ENCODE peak calls at places on chromosomes 13 and 19, in five cellular contexts. Y, B, T, S and M are unnamed samples. For H3K79me2 and H3K9me2, the result is how much of the 10 kb centered on the place peaks cover.

GRCh38 chr19:2180881-2181617 is 17.3 kb downstream of the DOT1L start:
- DNase-seq in Y (no peak), B (no peak), T (no peak), S (no peak), M (no peak)

GRCh38 chr19:38862321-38863059 is 12.7 kb upstream of the HNRNPL start:
- DNase-seq in Y (peak), B (no peak), T (peak), S (peak), M (peak)

GRCh38 chr19:33390120-33390907 is 16.8 kb downstream of the CEBPG start:
- DNase-seq in Y (no peak), B (no peak), T (no peak), S (peak), M (no peak)

GRCh38 chr13:90800082-90800746 is 547.3 kb upstream of the MIR17HG start:
- DNase-seq in Y (peak), B (no peak), T (no peak), S (peak), M (no peak)

GRCh38 chr13:90246946-90247345 is 1100.5 kb upstream of the MIR17HG start:
- DNase-seq in Y (no peak), B (no peak), T (no peak), S (no peak), M (no peak)

GRCh38 chr19:49896863-49897621 is at the start of gene IL4I1:
- DNase-seq in Y (no peak), B (no peak), T (no peak), S (no peak), M (peak)

GRCh38 chr13:75790198-75790970 is 154.3 kb downstream of the LMO7 start:
- DNase-seq in Y (no peak), B (no peak), T (no peak), S (no peak), M (no peak)

GRCh38 chr13:79794936-79795335 is 314.0 kb downstream of the NDFIP2 start:
- DNase-seq in Y (no peak), B (no peak), T (no peak), S (no peak), M (no peak)

DNA sequence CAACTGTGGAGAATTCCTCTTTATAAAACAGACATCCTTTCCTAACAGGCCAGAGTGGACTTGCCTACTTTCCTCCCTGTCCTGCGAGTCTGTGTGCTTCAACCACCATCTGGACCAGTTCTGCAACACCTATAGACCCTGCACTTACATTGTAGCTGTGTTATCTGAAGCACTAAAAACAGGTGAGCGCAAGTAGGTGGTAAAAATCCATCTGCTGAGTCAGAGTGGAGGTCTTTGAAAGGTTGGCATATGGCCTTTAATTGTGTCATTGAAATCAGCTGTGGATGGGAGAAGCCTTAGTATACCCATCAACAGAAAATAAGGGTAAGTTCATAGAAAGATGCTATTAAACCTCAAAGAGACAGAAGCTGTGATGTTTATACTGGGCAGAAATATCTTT is 7.6 kb upstream of the NALCN start:
- DNase-seq in Y (no peak), B (no peak), T (no peak), S (no peak), M (no peak)
- TF ChIP-seq EZH2phosphoT487 in Y (no peak), B (no peak), T (no peak), S (no peak), M (no peak)

GRCh38 chr13:110323986-110324749 is 17.1 kb downstream of the COL4A2 start:
- DNase-seq in Y (no peak), B (no peak), T (no peak), S (no peak), M (no peak)

GRCh38 chr13:110322126-110322827 is 15.2 kb downstream of the COL4A2 start:
- DNase-seq in Y (no peak), B (no peak), T (no peak), S (no peak), M (no peak)

GRCh38 chr13:110320645-110321044 is 13.6 kb downstream of the COL4A2 start:
- DNase-seq in Y (no peak), B (no peak), T (no peak), S (no peak), M (no peak)

GRCh38 chr13:110323172-110323851 is 16.2 kb downstream of the COL4A2 start:
- DNase-seq in Y (no peak), B (peak), T (peak), S (no peak), M (peak)

GRCh38 chr13:110322828-110323171 is 15.7 kb downstream of the COL4A2 start:
- DNase-seq in Y (no peak), B (no peak), T (no peak), S (no peak), M (no peak)
- H3K79me2 ChIP-seq in Y (half or more), B (under half), T (under half), S (half or more), M (half or more)

DNA sequence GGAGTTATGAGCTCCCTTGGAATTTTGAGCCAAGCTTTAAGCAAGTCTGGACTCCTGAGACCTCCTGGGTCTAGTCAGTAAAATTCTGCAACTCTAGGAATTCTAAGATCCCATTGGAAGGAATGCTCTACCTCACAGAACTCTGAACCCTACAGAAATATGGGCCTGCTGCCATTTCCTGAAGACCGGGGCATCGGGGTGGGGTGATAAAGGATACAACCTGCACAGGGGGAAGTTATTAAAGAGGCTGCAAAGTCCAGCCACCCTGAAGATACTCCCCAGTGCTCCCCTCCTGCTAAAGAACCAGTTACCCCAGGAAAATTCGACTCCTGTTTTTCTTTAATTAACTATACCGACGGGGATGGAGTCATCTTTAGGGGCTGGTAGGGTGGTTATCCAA is 2.4 kb upstream of the PPP1R37 start:
- DNase-seq in Y (no peak), B (no peak), T (no peak), S (no peak), M (no peak)
- H3K9me2 ChIP-seq in Y (under half), B (under half), T (under half), S (under half), M (under half)

GRCh38 chr19:3712663-3713531 is 4.7 kb downstream of the TJP3 start:
- DNase-seq in Y (no peak), B (no peak), T (peak), S (no peak), M (no peak)
- TF ChIP-seq EZH2phosphoT487 in Y (no peak), B (no peak), T (no peak), S (no peak), M (no peak)

GRCh38 chr13:110285991-110286923 is 20.7 kb downstream of the COL4A1 start:
- DNase-seq in Y (no peak), B (no peak), T (no peak), S (no peak), M (no peak)
- H3K79me2 ChIP-seq in Y (under half), B (under half), T (under half), S (half or more), M (under half)

GRCh38 chr13:110131424-110131823 is 175.5 kb downstream of the COL4A1 start:
- DNase-seq in Y (no peak), B (no peak), T (no peak), S (no peak), M (no peak)
- H3K9me2 ChIP-seq in Y (under half), B (under half), T (under half), S (under half), M (under half)

GRCh38 chr19:41744850-41745249 is 10.5 kb upstream of the CEACAM6 start:
- DNase-seq in Y (no peak), B (no peak), T (no peak), S (no peak), M (no peak)
- TF ChIP-seq EZH2phosphoT487 in Y (no peak), B (no peak), T (no peak), S (no peak), M (no peak)

DNA sequence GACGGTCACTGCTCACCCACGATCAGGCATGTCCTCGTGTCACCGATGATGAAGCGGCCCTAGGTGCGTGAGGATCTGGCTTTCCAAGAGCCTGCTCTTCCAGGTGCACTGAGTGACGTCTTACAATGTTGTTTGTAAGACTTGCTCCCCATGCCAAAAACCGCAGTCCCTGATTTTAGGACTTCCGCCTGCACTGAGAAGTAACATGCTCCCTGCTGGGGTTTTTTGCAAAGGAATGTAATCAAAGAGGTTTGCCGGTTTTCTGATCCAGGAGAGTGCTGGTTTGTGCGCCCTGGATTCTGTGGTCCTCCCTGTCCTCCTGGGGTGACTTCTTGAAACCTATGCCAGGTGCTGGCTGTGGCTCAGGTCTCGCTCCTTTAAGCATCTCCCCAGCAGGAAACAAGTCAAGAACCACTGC is 38.8 kb downstream of the MYO9B start:
- DNase-seq in Y (no peak), B (peak), T (peak), S (no peak), M (no peak)
- H3K79me2 ChIP-seq in Y (under half), B (under half), T (under half), S (half or more), M (half or more)

DNA sequence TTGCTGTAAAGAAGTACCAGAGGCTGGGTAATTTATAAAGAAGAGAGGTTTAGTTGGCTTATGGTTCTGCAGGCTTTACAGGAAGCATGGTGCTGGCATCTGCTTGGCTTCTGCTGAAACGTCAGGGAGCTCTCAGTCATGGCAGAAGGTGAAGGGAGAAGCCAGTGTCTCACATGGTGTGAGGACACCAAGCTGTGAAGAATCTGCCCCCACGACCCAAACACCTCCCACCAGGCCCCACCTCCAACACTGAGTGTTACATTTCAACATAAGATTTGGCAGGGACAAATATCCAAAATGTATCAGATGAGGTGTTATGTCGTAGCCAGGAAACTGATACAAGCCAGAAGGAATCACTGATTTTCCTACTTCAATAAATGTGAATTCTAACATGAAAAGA is 136.5 kb downstream of the CYSLTR2 start:
- DNase-seq in Y (no peak), B (no peak), T (no peak), S (no peak), M (no peak)
- H3K9me2 ChIP-seq in Y (under half), B (under half), T (under half), S (under half), M (under half)

GRCh38 chr13:51819544-51819943 is 15.6 kb upstream of the DHRS12 start:
- DNase-seq in Y (no peak), B (no peak), T (no peak), S (no peak), M (no peak)

GRCh38 chr13:51818276-51818675 is 14.3 kb upstream of the DHRS12 start:
- DNase-seq in Y (no peak), B (no peak), T (no peak), S (no peak), M (no peak)

GRCh38 chr13:51818771-51819511 is 15.0 kb upstream of the DHRS12 start:
- DNase-seq in Y (no peak), B (no peak), T (no peak), S (no peak), M (peak)

GRCh38 chr13:51816604-51817254 is 12.8 kb upstream of the DHRS12 start:
- DNase-seq in Y (no peak), B (no peak), T (peak), S (no peak), M (no peak)

GRCh38 chr13:51817717-51818116 is 13.8 kb upstream of the DHRS12 start:
- DNase-seq in Y (no peak), B (no peak), T (no peak), S (no peak), M (no peak)
- TF ChIP-seq EZH2phosphoT487 in Y (no peak), B (no peak), T (no peak), S (no peak), M (no peak)